ENCODE peak calls at places on chromosomes 4 and X, in nine cellular contexts. L, E, O, H, T, A, Y, U and M are unnamed samples.

GRCh38 chrX:16836371-16836770 is 33.8 kb downstream of the RBBP7 start:
- DNase-seq in L (no peak), E (no peak), O (no peak), H (no peak), T (no peak), A (no peak), Y (peak; percentile 50), U (no peak), M (peak; percentile 41)

GRCh38 chr4:168633474-168633873 is 136.6 kb downstream of the PALLD start:
- DNase-seq in L (no peak), E (no peak), O (no peak), H (no peak), T (no peak), A (no peak), Y (no peak), U (no peak), M (no peak)

GRCh38 chr4:184907216-184907615 is 81.4 kb upstream of the ACSL1 start:
- DNase-seq in L (peak; percentile 10), E (no peak), O (no peak), H (no peak), T (peak; percentile 17), A (no peak), Y (no peak), U (no peak), M (no peak)

GRCh38 chr4:2850966-2851782 is 7.5 kb downstream of the ADD1 start:
- DNase-seq in L (no peak), E (no peak), O (no peak), H (no peak), T (peak; percentile 35), A (no peak), Y (no peak), U (no peak), M (peak; percentile 75)

GRCh38 chrX:143781103-143781502 is 60.6 kb upstream of the SPANXN2 start:
- DNase-seq in L (peak; percentile 42), E (no peak), O (no peak), H (no peak), T (peak; percentile 14), A (no peak), Y (no peak), U (no peak), M (peak; percentile 13)

GRCh38 chr4:144967161-144967560 is 130.8 kb downstream of the ANAPC10 start:
- DNase-seq in L (peak; percentile 85), E (no peak), O (no peak), H (no peak), T (no peak), A (no peak), Y (no peak), U (no peak), M (no peak)

GRCh38 chr4:38235338-38235737 is 275.1 kb downstream of the PTTG2 start:
- DNase-seq in L (no peak), E (no peak), O (no peak), H (no peak), T (no peak), A (no peak), Y (no peak), U (no peak), M (no peak)

GRCh38 chr4:121789960-121790829 is 10.9 kb upstream of the EXOSC9 start:
- DNase-seq in L (peak; percentile 58), E (no peak), O (no peak), H (no peak), T (peak; percentile 64), A (peak; percentile 49), Y (no peak), U (no peak), M (peak; percentile 88)

GRCh38 chr4:39548425-39549067 is 21.3 kb upstream of the UGDH start:
- DNase-seq in L (no peak), E (no peak), O (no peak), H (no peak), T (peak; percentile 60), A (no peak), Y (no peak), U (no peak), M (no peak)

GRCh38 chr4:7328913-7329638 is 105.7 kb downstream of the PSAPL1 start:
- DNase-seq in L (peak; percentile 35), E (peak; percentile 88), O (no peak), H (no peak), T (peak; percentile 67), A (peak; percentile 77), Y (no peak), U (peak; percentile 58), M (peak; percentile 27)

GRCh38 chrX:129115104-129115503 is 408.2 kb downstream of the SMARCA1 start:
- DNase-seq in L (peak; percentile 0), E (no peak), O (no peak), H (no peak), T (peak; percentile 6), A (peak; percentile 35), Y (peak; percentile 45), U (no peak), M (peak; percentile 40)

GRCh38 chr4:2359591-2360390 is 58.7 kb downstream of the ZFYVE28 start:
- DNase-seq in L (no peak), E (no peak), O (no peak), H (no peak), T (no peak), A (no peak), Y (no peak), U (no peak), M (no peak)

GRCh38 chr4:26268246-26268645 is 52.6 kb upstream of the RBPJ start:
- DNase-seq in L (no peak), E (no peak), O (no peak), H (no peak), T (no peak), A (no peak), Y (no peak), U (no peak), M (no peak)

GRCh38 chr4:122602277-122603142 is 18.4 kb downstream of the IL21 start:
- DNase-seq in L (peak; percentile 40), E (no peak), O (no peak), H (no peak), T (peak; percentile 72), A (peak; percentile 15), Y (no peak), U (no peak), M (peak; percentile 71)

GRCh38 chr4:24781999-24782745 is 13.2 kb upstream of the SOD3 start:
- DNase-seq in L (no peak), E (no peak), O (no peak), H (no peak), T (no peak), A (no peak), Y (no peak), U (no peak), M (no peak)

GRCh38 chr4:84503495-84504437 is 4.7 kb upstream of the NKX6-1 start:
- DNase-seq in L (peak; percentile 52), E (no peak), O (no peak), H (no peak), T (peak; percentile 80), A (peak; percentile 68), Y (no peak), U (no peak), M (peak; percentile 76)

GRCh38 chrX:46636223-46636622 is 62.7 kb downstream of the CHST7 start:
- DNase-seq in L (no peak), E (no peak), O (no peak), H (no peak), T (no peak), A (no peak), Y (no peak), U (no peak), M (no peak)

DNA sequence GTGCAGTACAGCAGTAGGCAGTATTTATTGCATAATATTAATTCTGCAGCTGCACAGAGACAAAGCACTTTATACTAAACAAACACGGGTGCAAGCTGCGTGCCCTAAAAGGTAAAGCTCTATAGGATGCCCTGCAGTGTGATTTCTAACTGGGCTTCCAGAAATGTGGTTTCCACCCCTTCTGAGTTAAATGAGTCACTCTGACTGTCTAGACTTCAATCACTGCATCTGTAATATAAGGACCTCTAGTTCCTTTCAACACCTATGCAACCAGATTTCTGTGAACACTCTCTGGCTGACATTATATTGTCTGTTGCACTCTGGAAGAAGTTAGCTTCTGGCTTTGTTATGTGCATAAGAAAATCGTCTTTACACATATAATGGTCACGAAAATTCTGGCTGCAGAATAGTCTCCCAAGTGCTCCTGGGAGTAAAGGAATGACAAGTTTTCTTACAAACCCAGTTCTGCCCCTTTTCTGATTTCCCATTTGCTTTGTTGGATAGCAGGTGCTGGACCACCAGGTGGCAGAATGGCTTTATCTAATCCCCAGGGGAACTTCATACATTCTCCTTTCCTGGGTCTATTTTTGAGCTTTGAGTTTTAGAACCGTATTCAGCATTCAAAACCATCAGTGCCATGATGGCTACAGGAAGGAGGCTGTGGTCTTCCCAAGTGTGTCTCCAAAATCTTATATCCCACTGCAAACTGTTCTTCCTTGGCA is 842.2 kb downstream of the STIM2 start:
- DNase-seq in L (peak; percentile 28), E (no peak), O (no peak), H (no peak), T (no peak), A (peak; percentile 20), Y (no peak), U (no peak), M (peak; percentile 15)
- TF ChIP-seq CTCF in L (peak; percentile 37), E (no peak), O (no peak), H (no peak), T (no peak), A (peak; percentile 63), Y (no peak), U (no peak), M (peak; percentile 27)

DNA sequence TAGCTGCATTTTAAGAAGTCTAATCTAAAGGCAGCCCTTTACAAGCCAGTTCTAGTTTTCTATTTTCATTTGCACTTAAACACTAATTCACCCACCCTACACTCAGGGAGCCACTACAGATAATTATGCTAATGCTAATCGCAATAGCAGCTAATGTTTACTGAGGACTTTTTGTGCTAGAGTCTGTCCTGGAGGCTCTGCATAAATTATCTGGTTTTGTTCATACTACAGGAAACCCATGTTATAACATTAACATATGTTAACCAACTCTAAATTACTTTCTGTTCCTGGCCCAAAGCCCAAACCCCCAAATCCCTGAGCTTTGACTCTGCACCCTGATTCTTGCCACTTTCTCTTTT is 476 bp upstream of the RADX start:
- DNase-seq in L (no peak), E (no peak), O (no peak), H (no peak), T (no peak), A (no peak), Y (no peak), U (no peak), M (no peak)
- H3K4me3 ChIP-seq in L (peak overlapping the region; percentile 36), E (peak overlapping the region; percentile 48), O (peak overlapping the region; percentile 33), H (peak overlapping the region; percentile 31), T (peak overlapping the region; percentile 35), A (peak overlapping the region; percentile 66), Y (peak overlapping the region; percentile 60), U (peak overlapping the region; percentile 64), M (peak overlapping the region; percentile 51)

GRCh38 chrX:130295519-130296314 is 27.0 kb upstream of the ZNF280C start:
- DNase-seq in L (peak; percentile 6), E (no peak), O (no peak), H (no peak), T (peak; percentile 2), A (no peak), Y (no peak), U (no peak), M (peak; percentile 41)
- TF ChIP-seq CTCF in L (no peak), E (no peak), O (no peak), H (no peak), T (no peak), A (no peak), Y (no peak), U (no peak), M (no peak)

GRCh38 chr4:42562016-42562415 is 94.9 kb downstream of the ATP8A1 start:
- DNase-seq in L (no peak), E (no peak), O (no peak), H (no peak), T (no peak), A (no peak), Y (no peak), U (no peak), M (no peak)
- H3K4me3 ChIP-seq in L (no peak overlapping the region), E (no peak overlapping the region), O (no peak overlapping the region), H (no peak overlapping the region), T (no peak overlapping the region), A (no peak overlapping the region), Y (no peak overlapping the region), U (no peak overlapping the region), M (no peak overlapping the region)

GRCh38 chr4:177667687-177668086 is 225.4 kb upstream of the AGA start:
- DNase-seq in L (peak; percentile 4), E (no peak), O (no peak), H (no peak), T (no peak), A (no peak), Y (no peak), U (no peak), M (no peak)
- TF ChIP-seq CTCF in L (peak; percentile 66), E (no peak), O (peak; percentile 18), H (no peak), T (no peak), A (peak; percentile 36), Y (peak; percentile 50), U (peak; percentile 54), M (peak; percentile 28)